ENCODE peak calls at places on chromosome 3, in six cellular contexts. X is GM06990, A is astrocyte of the spinal cord, D is epithelial cell of esophagus, U is transverse colon, P is sigmoid colon. S is an unnamed sample.

GRCh38 chr3:141050913-141051632 is at the start of gene SPSB4:
- DNase-seq in D (peak), A (peak), P (peak), X (no peak), U (peak), S (peak)

GRCh38 chr3:78878011-78878410 is 889.8 kb downstream of the ROBO1 start:
- DNase-seq in A (peak), D (no peak), U (no peak), X (no peak), P (no peak), S (peak)

GRCh38 chr3:50585919-50586762 is 16.8 kb downstream of the HEMK1 start:
- DNase-seq in A (no peak), U (no peak), P (no peak), D (no peak), X (no peak), S (no peak)

GRCh38 chr3:124883766-124884473 is 3.2 kb downstream of the ITGB5 start:
- DNase-seq in A (peak), P (peak), D (peak), X (no peak), U (no peak), S (peak)

GRCh38 chr3:24305795-24306467 is 188.7 kb downstream of the THRB start:
- DNase-seq in D (no peak), X (no peak), A (peak), U (no peak), P (no peak), S (peak)

GRCh38 chr3:189369636-189370035 is 197.9 kb downstream of the TPRG1 start:
- DNase-seq in A (no peak), P (no peak), D (peak), U (no peak), X (no peak), S (no peak)

GRCh38 chr3:58421004-58421403 is 12.6 kb downstream of the PDHB start:
- DNase-seq in A (no peak), U (no peak), X (peak), D (no peak), P (no peak), S (no peak)

GRCh38 chr3:194140520-194141414 is 4.8 kb downstream of the HES1 start:
- DNase-seq in X (peak), U (peak), D (peak), A (peak), P (peak), S (peak)

GRCh38 chr3:197468167-197468566 is 87.6 kb downstream of the BDH1 start:
- DNase-seq in A (no peak), D (no peak), X (no peak), P (no peak), U (no peak), S (peak)

GRCh38 chr3:126421573-126422119 is 26.9 kb downstream of the CFAP100 start:
- DNase-seq in D (no peak), A (no peak), U (no peak), P (peak), X (no peak), S (no peak)

GRCh38 chr3:197186887-197187588 is 111.4 kb downstream of the DLG1 start:
- DNase-seq in A (peak), U (no peak), X (peak), P (no peak), D (peak), S (peak)

GRCh38 chr3:105594219-105594618 is 227.5 kb downstream of the ALCAM start:
- DNase-seq in A (no peak), X (no peak), D (peak), U (no peak), P (no peak), S (peak)

GRCh38 chr3:129525341-129525968 is 3.0 kb upstream of the RHO start:
- DNase-seq in U (no peak), P (no peak), D (peak), X (no peak), A (peak), S (peak)

GRCh38 chr3:12471228-12471627 is 13.1 kb upstream of the TSEN2 start:
- DNase-seq in A (no peak), D (peak), P (no peak), U (peak), X (no peak), S (no peak)

GRCh38 chr3:71341721-71342120 is 241.8 kb downstream of the FOXP1 start:
- DNase-seq in X (no peak), P (no peak), D (peak), U (no peak), A (peak), S (peak)

GRCh38 chr3:36497234-36497633 is 116.9 kb downstream of the STAC start:
- DNase-seq in U (no peak), D (no peak), P (no peak), X (no peak), A (no peak), S (no peak)

GRCh38 chr3:159732172-159733111 is 256.2 kb upstream of the IL12A start:
- DNase-seq in P (no peak), A (peak), X (no peak), D (peak), U (no peak), S (peak)

GRCh38 chr3:99639579-99639978 is 1.2 kb downstream of the COL8A1 start:
- DNase-seq in U (no peak), P (no peak), D (no peak), A (no peak), X (no peak), S (peak)

GRCh38 chr3:9769426-9770275 is at the start of gene CAMK1:
- DNase-seq in X (peak), U (peak), P (peak), A (peak), D (peak), S (peak)

GRCh38 chr3:12178091-12178820 is 19.5 kb upstream of the TIMP4 start:
- DNase-seq in D (peak), A (peak), X (no peak), U (no peak), P (peak), S (peak)

GRCh38 chr3:127697531-127698240 is 24.9 kb downstream of the ABTB1 start:
- DNase-seq in P (peak), X (no peak), U (peak), A (peak), D (peak), S (peak)

GRCh38 chr3:101848754-101849713 is at the start of gene NFKBIZ:
- DNase-seq in X (peak), D (peak), U (peak), P (peak), A (peak), S (peak)

GRCh38 chr3:57919987-57920386 is 88.2 kb upstream of the FLNB start:
- DNase-seq in P (no peak), X (no peak), U (no peak), A (no peak), D (no peak), S (peak)

GRCh38 chr3:42066516-42067181 is 24.5 kb upstream of the TRAK1 start:
- DNase-seq in P (no peak), X (no peak), D (no peak), U (no peak), A (peak), S (peak)

GRCh38 chr3:98680723-98681122 is 82.4 kb upstream of the ST3GAL6 start:
- DNase-seq in X (no peak), U (no peak), P (no peak), A (peak), D (peak), S (peak)

GRCh38 chr3:170096342-170096741 is 58.5 kb downstream of the GPR160 start:
- DNase-seq in P (no peak), U (no peak), D (no peak), A (no peak), X (no peak), S (no peak)

GRCh38 chr3:123341871-123342630 is 106.8 kb downstream of the ADCY5 start:
- DNase-seq in X (no peak), A (no peak), P (peak), U (no peak), D (no peak), S (no peak)

GRCh38 chr3:112013058-112013783 is 14.5 kb downstream of the TAGLN3 start:
- DNase-seq in D (peak), U (peak), A (peak), P (peak), X (peak), S (peak)

GRCh38 chr3:63355809-63356208 is 77.7 kb downstream of the SYNPR start:
- DNase-seq in D (no peak), X (no peak), P (no peak), A (no peak), U (no peak), S (peak)

GRCh38 chr3:46565607-46566039 is 479 bp downstream of the LRRC2 start:
- DNase-seq in U (no peak), A (no peak), P (no peak), D (no peak), X (no peak), S (no peak)

GRCh38 chr3:72829701-72830100 is 18.5 kb downstream of the SHQ1 start:
- DNase-seq in U (no peak), D (no peak), P (no peak), X (no peak), A (no peak), S (no peak)

GRCh38 chr3:8001712-8002111 is 499.9 kb upstream of the LMCD1 start:
- DNase-seq in U (no peak), D (no peak), P (no peak), A (no peak), X (no peak), S (no peak)

GRCh38 chr3:185896565-185896964 is 41.2 kb downstream of the TRA2B start:
- DNase-seq in D (peak), U (no peak), X (no peak), A (no peak), P (no peak), S (no peak)

GRCh38 chr3:71771126-71771525 is 13.8 kb downstream of the PROK2 start:
- DNase-seq in P (no peak), X (no peak), U (no peak), D (no peak), A (no peak), S (no peak)

GRCh38 chr3:128014548-128014947 is 37.7 kb upstream of the SEC61A1 start:
- DNase-seq in P (no peak), X (no peak), A (no peak), D (no peak), U (no peak), S (no peak)

GRCh38 chr3:122101646-122102045 is 46.5 kb downstream of the CD86 start:
- DNase-seq in U (no peak), P (no peak), X (peak), D (peak), A (peak), S (peak)

GRCh38 chr3:134874737-134875413 is 79.8 kb downstream of the EPHB1 start:
- DNase-seq in D (no peak), U (no peak), A (peak), P (no peak), X (no peak), S (peak)

GRCh38 chr3:143252931-143253330 is 133.4 kb downstream of the CHST2 start:
- DNase-seq in D (peak), A (no peak), P (no peak), X (no peak), U (no peak), S (peak)

GRCh38 chr3:41522620-41523019 is 323.3 kb downstream of the CTNNB1 start:
- DNase-seq in D (no peak), P (no peak), X (peak), U (no peak), A (no peak), S (no peak)

GRCh38 chr3:149784064-149784704 is 8.2 kb downstream of the ANKUB1 start:
- DNase-seq in D (no peak), P (no peak), A (no peak), X (no peak), U (no peak), S (no peak)

GRCh38 chr3:149777414-149778214 is 14.7 kb downstream of the ANKUB1 start:
- DNase-seq in X (no peak), U (no peak), P (no peak), A (no peak), D (no peak), S (no peak)

GRCh38 chr3:149781216-149781615 is 11.1 kb downstream of the ANKUB1 start:
- DNase-seq in X (no peak), P (no peak), D (no peak), U (no peak), A (no peak), S (no peak)

DNA sequence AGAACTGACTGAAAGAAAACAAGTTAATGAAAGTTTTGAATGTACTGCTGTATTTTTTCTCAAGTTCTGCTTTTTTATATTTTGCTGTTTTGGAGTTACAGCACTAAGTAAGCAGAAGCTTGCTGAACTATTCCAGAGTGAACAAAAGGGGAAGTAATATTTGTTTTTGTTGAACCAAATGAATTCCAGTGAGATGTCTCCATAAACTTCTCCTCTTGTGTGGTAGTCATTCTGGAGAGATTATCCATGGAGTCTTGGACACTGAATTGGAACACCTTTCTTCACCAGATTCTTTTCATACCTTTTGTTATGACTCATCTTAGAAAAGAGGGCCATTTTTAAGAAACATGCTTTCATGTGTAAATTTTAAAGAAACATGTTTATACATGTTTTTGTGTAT is 8.8 kb downstream of the ANKUB1 start:
- DNase-seq in D (peak), P (no peak), U (no peak), X (no peak), A (peak), S (peak)
- H3K4me3 ChIP-seq in D (no peak), P (no peak), U (no peak), X (no peak), A (no peak), S (no peak)

DNA sequence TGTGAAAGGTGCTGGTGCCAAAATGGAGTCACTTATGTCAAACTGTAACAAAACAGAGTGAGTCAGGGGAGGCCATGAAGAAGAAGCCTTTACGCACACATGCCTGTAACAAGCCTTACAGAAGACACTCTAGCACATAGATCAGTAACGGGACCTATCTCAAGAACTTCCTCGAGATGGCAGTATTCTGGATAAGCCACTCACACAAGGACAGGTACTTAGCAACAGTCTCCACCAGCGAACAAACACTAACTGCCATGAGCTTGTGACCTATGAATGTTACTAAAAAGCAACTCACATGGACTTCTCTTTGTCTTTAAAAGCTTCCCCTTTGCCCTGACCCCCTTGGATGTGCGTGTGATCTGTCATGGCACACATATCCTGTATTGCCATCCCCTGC is 235.1 kb downstream of the CD47 start:
- DNase-seq in D (peak), P (no peak), A (peak), X (no peak), U (no peak), S (peak)
- TF ChIP-seq CTCF in D (peak), P (no peak), A (peak), X (peak), U (no peak), S (peak)

GRCh38 chr3:30604566-30604965 is 1.8 kb upstream of the TGFBR2 start:
- DNase-seq in D (no peak), X (no peak), A (no peak), U (no peak), P (no peak), S (no peak)

GRCh38 chr3:30607032-30607833 is 832 bp downstream of the TGFBR2 start:
- DNase-seq in A (peak), P (peak), X (peak), D (peak), U (peak), S (no peak)

GRCh38 chr3:30606301-30607031 is at the start of gene TGFBR2:
- DNase-seq in X (peak), A (peak), D (peak), P (peak), U (peak), S (peak)

GRCh38 chr3:30605005-30605404 is 1.4 kb upstream of the TGFBR2 start:
- DNase-seq in A (no peak), U (no peak), X (no peak), P (no peak), D (no peak), S (no peak)

DNA sequence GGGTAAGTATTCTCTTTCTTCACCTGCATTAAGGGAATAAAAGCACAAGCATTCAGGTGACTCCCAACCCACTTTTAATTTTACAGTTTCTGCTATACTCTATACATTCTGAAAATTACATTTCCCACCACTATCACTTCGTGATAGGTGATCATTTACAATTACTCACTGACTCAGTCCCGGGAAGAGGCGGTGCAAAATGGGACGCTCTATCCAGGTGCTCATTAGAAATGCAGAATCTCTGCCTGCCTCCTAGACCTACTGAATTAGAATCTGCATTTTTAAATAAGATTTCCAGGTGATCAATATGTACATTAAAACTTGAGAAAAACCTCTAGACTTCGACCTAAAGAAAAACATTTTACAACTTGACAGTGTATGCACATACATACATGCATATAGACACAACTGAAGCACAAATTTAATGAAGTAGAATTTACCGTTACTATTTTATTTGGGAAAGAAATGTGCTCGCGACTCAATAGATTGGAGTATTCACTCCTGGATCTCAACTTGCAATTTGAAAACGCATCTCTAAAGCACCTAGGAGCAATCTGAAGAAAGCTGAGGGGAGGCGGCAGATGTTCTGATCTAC is 598 bp upstream of the TGFBR2 start:
- DNase-seq in U (no peak), D (peak), A (no peak), X (no peak), P (no peak), S (no peak)
- H3K4me3 ChIP-seq in U (peak), D (peak), A (peak), X (no peak), P (peak), S (peak)

GRCh38 chr3:157023211-157023610 is 136.7 kb downstream of the CCNL1 start:
- DNase-seq in A (peak), D (no peak), P (no peak), X (no peak), U (no peak), S (no peak)
- TF ChIP-seq CTCF in A (no peak), D (no peak), P (no peak), X (no peak), U (no peak), S (no peak)

GRCh38 chr3:60674870-60675269 is 576.4 kb downstream of the FHIT start:
- DNase-seq in U (no peak), X (no peak), D (no peak), A (no peak), P (no peak), S (no peak)

GRCh38 chr3:60673123-60673522 is 578.1 kb downstream of the FHIT start:
- DNase-seq in X (no peak), U (no peak), P (no peak), D (no peak), A (no peak), S (no peak)

GRCh38 chr3:60675424-60675823 is 575.8 kb downstream of the FHIT start:
- DNase-seq in P (no peak), U (no peak), D (peak), A (no peak), X (no peak), S (no peak)

GRCh38 chr3:60669636-60670035 is 581.6 kb downstream of the FHIT start:
- DNase-seq in P (no peak), X (no peak), D (no peak), U (no peak), A (no peak), S (no peak)
- H3K4me3 ChIP-seq in P (no peak), X (no peak), D (no peak), U (no peak), A (no peak), S (no peak)

DNA sequence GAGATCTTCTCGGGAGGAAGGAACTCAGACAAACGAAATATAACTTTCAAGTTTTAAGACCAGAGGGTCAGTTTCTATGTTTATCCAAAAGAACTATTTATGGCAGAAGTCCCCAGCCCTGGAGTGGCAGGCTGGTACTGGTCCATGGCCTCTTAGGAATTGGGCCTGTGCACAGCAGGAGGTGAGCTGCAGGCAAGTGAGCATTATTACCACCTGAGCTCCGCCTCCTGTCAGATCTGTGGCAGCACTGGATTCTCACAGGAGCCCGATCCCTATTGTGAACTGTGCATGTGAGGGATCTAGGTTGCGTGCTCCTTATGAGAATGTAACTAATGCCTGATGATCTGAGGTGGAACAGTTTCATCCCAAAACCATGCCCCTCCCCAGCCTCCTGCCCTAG is 14.3 kb upstream of the HPS3 start:
- DNase-seq in A (no peak), X (no peak), U (no peak), P (no peak), D (no peak), S (no peak)
- TF ChIP-seq CTCF in A (no peak), X (no peak), U (no peak), P (no peak), D (no peak), S (no peak)

GRCh38 chr3:133540896-133541674 is 32.4 kb upstream of the CDV3 start:
- DNase-seq in X (peak), U (peak), D (peak), P (no peak), A (peak), S (peak)
- H3K4me3 ChIP-seq in X (no peak), U (no peak), D (no peak), P (no peak), A (no peak), S (no peak)

GRCh38 chr3:179750720-179751328 is 98.0 kb downstream of the USP13 start:
- DNase-seq in X (no peak), D (peak), P (no peak), U (no peak), A (peak), S (peak)
- TF ChIP-seq CTCF in X (peak), D (peak), P (no peak), U (peak), A (peak), S (peak)

S was measured in fibroblast of mammary gland.